ENCODE peak calls at places on chromosomes 3 and 15, in seven cellular contexts. F is sigmoid colon, J is esophagus squamous epithelium, V is adrenal gland, O is stomach, K is A549, T is heart left ventricle. E is an unnamed sample.

GRCh38 chr3:49869525-49870126 is at the start of gene CAMKV:
- DNase-seq in K (no peak), V (no peak), F (no peak), O (no peak), J (no peak), T (no peak), E (no peak)

GRCh38 chr3:64445318-64446300 is 220.3 kb upstream of the PRICKLE2 start:
- DNase-seq in F (no peak), O (peak; percentile 60), V (peak; percentile 28), K (peak; percentile 35), T (no peak), J (no peak), E (no peak)

GRCh38 chr3:74267583-74268184 is 346.8 kb downstream of the CNTN3 start:
- DNase-seq in K (peak; percentile 1), V (peak; percentile 28), F (no peak), J (no peak), T (no peak), O (no peak), E (no peak)

GRCh38 chr3:61777483-61777882 is 216.1 kb downstream of the PTPRG start:
- DNase-seq in T (no peak), V (no peak), K (no peak), O (no peak), F (no peak), J (no peak), E (no peak)

GRCh38 chr15:83993591-83993990 is 242.0 kb upstream of the GOLGA6L4 start:
- DNase-seq in K (no peak), J (no peak), F (no peak), O (no peak), T (no peak), V (no peak), E (no peak)

GRCh38 chr3:34683851-34684250 is 885.4 kb downstream of the PDCD6IP start:
- DNase-seq in F (no peak), J (no peak), T (peak; percentile 54), K (peak; percentile 2), V (peak; percentile 44), O (peak; percentile 69), E (no peak)

GRCh38 chr15:66780172-66780972 is 78.3 kb downstream of the SMAD6 start:
- DNase-seq in T (no peak), F (peak; percentile 65), K (peak; percentile 61), V (peak; percentile 10), O (no peak), J (no peak), E (no peak)

GRCh38 chr3:49625071-49625470 is 49.1 kb upstream of the APEH start:
- DNase-seq in O (no peak), F (no peak), J (no peak), V (no peak), K (no peak), T (no peak), E (no peak)

GRCh38 chr15:66934315-66934930 is 131.0 kb upstream of the SMAD3 start:
- DNase-seq in V (no peak), F (peak; percentile 40), K (no peak), O (no peak), T (no peak), J (no peak), E (peak; percentile 77)

GRCh38 chr15:70035719-70036077 is 62.0 kb downstream of the TLE3 start:
- DNase-seq in T (no peak), O (no peak), F (peak; percentile 54), K (no peak), J (no peak), V (no peak), E (no peak)

GRCh38 chr3:126982125-126982521 is 792 bp upstream of the PLXNA1 start:
- DNase-seq in J (no peak), V (no peak), T (no peak), K (no peak), F (no peak), O (no peak), E (no peak)

GRCh38 chr3:10768995-10769394 is 47.0 kb upstream of the SLC6A11 start:
- DNase-seq in K (no peak), F (no peak), O (no peak), J (no peak), T (no peak), V (no peak), E (no peak)

GRCh38 chr3:166190360-166190759 is 353.1 kb upstream of the BCHE start:
- DNase-seq in K (no peak), T (no peak), V (no peak), O (no peak), J (no peak), F (no peak), E (no peak)

GRCh38 chr3:73115806-73116205 is 54.3 kb downstream of the EBLN2 start:
- DNase-seq in K (no peak), V (no peak), T (no peak), F (no peak), O (no peak), J (no peak), E (no peak)

DNA sequence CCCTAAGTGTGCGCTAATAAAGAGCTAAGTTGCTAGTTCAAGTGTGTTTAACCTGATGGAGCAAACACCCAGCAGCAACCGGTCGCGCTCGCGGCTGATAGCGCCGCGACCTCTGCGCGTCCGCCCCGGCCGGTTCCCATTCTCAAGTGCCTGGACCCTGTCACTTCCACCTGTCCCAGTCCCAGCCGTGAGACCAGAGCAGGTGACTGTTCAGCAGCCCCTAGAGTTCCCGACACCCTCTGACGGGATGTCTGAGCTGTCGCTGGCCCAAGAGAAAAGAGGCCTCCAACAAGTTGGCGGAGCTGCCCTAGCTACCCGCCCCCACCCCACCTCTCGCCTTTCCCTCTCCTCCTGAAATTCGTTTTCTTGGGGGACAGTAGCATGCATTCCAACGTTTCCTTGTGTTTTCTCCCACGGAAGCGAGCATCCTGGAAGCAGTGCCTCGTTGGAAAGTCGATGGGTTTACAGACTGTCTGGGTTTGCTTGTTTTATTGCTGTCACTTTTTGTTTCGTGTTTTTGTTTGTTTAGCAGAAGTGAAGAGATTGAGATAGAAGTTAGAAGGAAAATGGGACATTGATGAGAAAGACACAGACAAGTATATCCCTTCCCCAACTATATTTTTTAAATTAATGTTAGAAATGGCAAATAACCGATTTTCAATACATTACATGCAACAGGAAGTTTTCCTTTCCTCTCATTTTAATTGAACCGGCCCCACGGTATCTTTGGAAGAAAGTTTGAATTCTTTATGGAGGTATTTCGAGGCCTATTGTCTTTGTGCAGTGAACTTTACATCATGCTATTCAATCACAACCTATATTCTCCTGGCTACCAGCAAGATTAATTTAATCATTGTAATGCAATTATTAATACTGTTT is 3.2 kb upstream of the MECOM start:
- DNase-seq in F (peak; percentile 56), O (peak; percentile 58), V (no peak), T (no peak), J (no peak), K (no peak), E (no peak)
- H3K4me3 ChIP-seq in F (no peak overlapping the region), O (peak overlapping the region; percentile 54), V (no peak overlapping the region), T (no peak overlapping the region), J (no peak overlapping the region), K (no peak overlapping the region), E (no peak overlapping the region)

GRCh38 chr3:196971094-196971698 is 2.6 kb upstream of the PIGZ start:
- DNase-seq in V (no peak), J (no peak), T (no peak), O (no peak), K (no peak), F (no peak), E (peak; percentile 58)

GRCh38 chr3:196970547-196971093 is 2.0 kb upstream of the PIGZ start:
- DNase-seq in K (no peak), T (no peak), O (no peak), F (no peak), J (no peak), V (no peak), E (peak; percentile 57)

GRCh38 chr3:196969001-196969659 is 497 bp upstream of the PIGZ start:
- DNase-seq in F (no peak), J (no peak), O (no peak), V (no peak), T (peak; percentile 40), K (no peak), E (peak; percentile 84)

GRCh38 chr3:196968233-196969000 is at the start of gene PIGZ:
- DNase-seq in O (peak; percentile 54), K (no peak), F (no peak), J (no peak), V (no peak), T (no peak), E (no peak)

DNA sequence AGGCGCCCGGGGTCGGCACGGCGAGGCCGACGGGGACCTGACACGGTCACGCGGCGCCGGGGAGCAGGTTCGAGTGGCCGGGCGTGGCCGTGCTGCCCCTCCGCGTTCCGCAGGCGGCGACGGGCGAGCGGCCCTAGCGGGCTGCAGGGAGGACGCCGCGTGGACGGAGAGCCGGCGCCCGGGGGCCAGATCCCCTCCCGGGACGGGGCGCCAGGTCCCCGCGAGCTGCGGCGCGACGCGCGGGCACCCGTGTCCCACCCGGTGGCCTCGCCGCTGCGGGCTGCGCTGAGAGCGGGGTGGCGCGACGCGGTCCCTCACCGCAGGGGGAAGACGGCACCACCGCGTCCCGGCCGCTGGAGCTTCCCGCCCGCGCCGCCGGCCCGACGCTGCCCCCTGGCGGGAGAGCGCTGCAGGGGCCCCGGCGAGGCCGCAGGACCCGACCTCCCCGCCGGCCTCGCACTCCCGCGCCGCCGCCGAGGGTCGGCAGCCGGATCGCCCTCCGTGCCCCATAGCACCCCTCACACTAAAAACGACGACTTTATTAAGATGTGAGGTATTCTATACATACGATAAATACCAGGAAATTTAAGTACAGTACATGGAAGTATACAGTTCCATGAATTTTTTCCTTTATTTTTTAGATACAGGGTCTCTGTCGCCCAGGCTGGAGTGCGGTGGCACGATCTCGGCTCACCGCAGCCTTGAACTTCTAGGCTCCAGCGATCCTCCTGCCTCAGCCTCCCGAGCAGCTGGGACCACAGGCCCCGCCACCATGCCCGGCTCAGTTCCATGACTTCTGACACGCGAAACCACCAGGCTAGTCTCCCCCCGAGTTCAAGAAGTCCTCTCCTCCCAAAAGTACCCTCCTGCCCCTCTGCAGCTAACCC is 1.3 kb upstream of the PIGZ start:
- DNase-seq in J (no peak), T (peak; percentile 58), K (peak; percentile 68), O (peak; percentile 69), F (no peak), V (peak; percentile 40), E (peak; percentile 88)
- TF ChIP-seq POLR2A in J (no peak), T (no peak), K (no peak), O (no peak), F (no peak), V (no peak), E (no peak)

GRCh38 chr15:90998737-90999136 is 4.4 kb upstream of the PRC1 start:
- DNase-seq in J (no peak), V (no peak), K (no peak), O (no peak), T (no peak), F (no peak), E (no peak)
- H3K4me3 ChIP-seq in J (no peak overlapping the region), V (no peak overlapping the region), K (no peak overlapping the region), O (no peak overlapping the region), T (no peak overlapping the region), F (no peak overlapping the region), E (no peak overlapping the region)

GRCh38 chr15:42057744-42058646 is 36.4 kb downstream of the PLA2G4D start:
- DNase-seq in J (no peak), V (no peak), T (no peak), F (no peak), O (no peak), K (no peak), E (peak; percentile 57)

GRCh38 chr15:42059661-42060476 is 34.5 kb downstream of the PLA2G4D start:
- DNase-seq in F (no peak), O (peak; percentile 77), V (peak; percentile 55), K (peak; percentile 33), J (no peak), T (no peak), E (peak; percentile 66)

GRCh38 chr15:42053914-42054313 is 33.1 kb upstream of the PLA2G4E start:
- DNase-seq in K (no peak), O (peak; percentile 57), J (no peak), V (peak; percentile 59), T (no peak), F (no peak), E (no peak)

GRCh38 chr15:42058791-42059190 is 35.6 kb downstream of the PLA2G4D start:
- DNase-seq in V (no peak), F (no peak), O (no peak), K (no peak), T (no peak), J (no peak), E (no peak)

GRCh38 chr15:42056934-42057743 is 36.3 kb upstream of the PLA2G4E start:
- DNase-seq in K (peak; percentile 88), F (no peak), V (peak; percentile 72), O (peak; percentile 84), J (no peak), T (peak; percentile 88), E (peak; percentile 84)
- TF ChIP-seq POLR2A in K (no peak), F (no peak), V (no peak), O (no peak), J (no peak), T (no peak), E (no peak)